ENCODE peak calls at places on chromosomes 11 and 22, in five cellular contexts. D, R, B, U and A are unnamed samples.

GRCh38 chr22:38397189-38398097 is 57.6 kb downstream of the KCNJ4 start:
- DNase-seq in D (peak; percentile 10), R (no peak), B (peak; percentile 85), U (no peak), A (peak; percentile 92)

GRCh38 chr22:19291218-19291579 is 320 bp downstream of the CLTCL1 start:
- DNase-seq in D (peak; percentile 89), R (no peak), B (peak; percentile 66), U (no peak), A (peak; percentile 50)

GRCh38 chr22:46574993-46575914 is 37.8 kb upstream of the CELSR1 start:
- DNase-seq in D (no peak), R (peak; percentile 84), B (no peak), U (no peak), A (peak; percentile 41)

GRCh38 chr11:104946907-104947306 is 21.5 kb downstream of the CASP4 start:
- DNase-seq in D (peak; percentile 8), R (peak; percentile 78), B (no peak), U (peak; percentile 27), A (peak; percentile 71)

GRCh38 chr22:41449321-41449720 is 2.7 kb upstream of the TOB2 start:
- DNase-seq in D (no peak), R (no peak), B (no peak), U (no peak), A (no peak)

GRCh38 chr11:71423181-71423790 is 24.9 kb downstream of the DHCR7 start:
- DNase-seq in D (no peak), R (no peak), B (no peak), U (no peak), A (no peak)

GRCh38 chr11:27012254-27012921 is 18.5 kb downstream of the FIBIN start:
- DNase-seq in D (no peak), R (no peak), B (no peak), U (no peak), A (peak; percentile 6)

GRCh38 chr11:35223429-35223828 is 84.5 kb downstream of the CD44 start:
- DNase-seq in D (no peak), R (no peak), B (no peak), U (no peak), A (peak; percentile 10)

GRCh38 chr11:68524213-68524612 is 63.7 kb downstream of the PPP6R3 start:
- DNase-seq in D (no peak), R (no peak), B (no peak), U (no peak), A (no peak)

GRCh38 chr11:456533-456932 is 6.5 kb downstream of the PTDSS2 start:
- DNase-seq in D (no peak), R (no peak), B (no peak), U (no peak), A (no peak)

GRCh38 chr11:125429174-125429707 is 66.8 kb downstream of the FEZ1 start:
- DNase-seq in D (peak; percentile 78), R (peak; percentile 35), B (peak; percentile 90), U (no peak), A (peak; percentile 94)

GRCh38 chr11:66150140-66150539 is 80.1 kb downstream of the PACS1 start:
- DNase-seq in D (no peak), R (no peak), B (no peak), U (no peak), A (no peak)

GRCh38 chr11:119445850-119446249 is 22.9 kb upstream of the THY1 start:
- DNase-seq in D (no peak), R (no peak), B (no peak), U (no peak), A (no peak)

GRCh38 chr11:15737326-15737725 is 619.0 kb downstream of the SOX6 start:
- DNase-seq in D (no peak), R (no peak), B (no peak), U (no peak), A (no peak)

GRCh38 chr11:19978668-19979518 is 181.4 kb downstream of the DBX1 start:
- DNase-seq in D (peak; percentile 27), R (peak; percentile 88), B (no peak), U (peak; percentile 40), A (no peak)

GRCh38 chr11:130181295-130182272 is 22.0 kb downstream of the ST14 start:
- DNase-seq in D (no peak), R (peak; percentile 99), B (no peak), U (no peak), A (no peak)

GRCh38 chr11:134380785-134381184 is 31.3 kb downstream of the B3GAT1 start:
- DNase-seq in D (no peak), R (no peak), B (no peak), U (no peak), A (no peak)

GRCh38 chr11:96150609-96151008 is 192.4 kb downstream of the MAML2 start:
- DNase-seq in D (no peak), R (no peak), B (no peak), U (no peak), A (no peak)

GRCh38 chr11:94934362-94934761 is 39.0 kb downstream of the CWC15 start:
- DNase-seq in D (no peak), R (no peak), B (no peak), U (no peak), A (peak; percentile 58)

GRCh38 chr22:20242393-20243175 is 25.5 kb downstream of the RTN4R start:
- DNase-seq in D (no peak), R (no peak), B (no peak), U (no peak), A (no peak)

GRCh38 chr11:64449381-64450167 is 90.6 kb downstream of the RPS6KA4 start:
- DNase-seq in D (peak; percentile 88), R (peak; percentile 66), B (peak; percentile 89), U (peak; percentile 26), A (peak; percentile 90)

GRCh38 chr11:118980191-118980881 is 8.8 kb downstream of the FOXR1 start:
- DNase-seq in D (peak; percentile 85), R (no peak), B (peak; percentile 59), U (no peak), A (peak; percentile 85)

GRCh38 chr11:90476442-90477007 is 253.7 kb upstream of the CHORDC1 start:
- DNase-seq in D (no peak), R (peak; percentile 29), B (no peak), U (peak; percentile 8), A (peak; percentile 67)

GRCh38 chr11:35553021-35553420 is 27.6 kb upstream of the PAMR1 start:
- DNase-seq in D (no peak), R (no peak), B (no peak), U (no peak), A (no peak)

GRCh38 chr11:63892233-63892632 is 24.7 kb downstream of the RCOR2 start:
- DNase-seq in D (no peak), R (no peak), B (no peak), U (no peak), A (no peak)

GRCh38 chr11:1222491-1223345 is at the start of gene MUC5B:
- DNase-seq in D (no peak), R (no peak), B (peak; percentile 43), U (no peak), A (peak; percentile 0)

GRCh38 chr11:118928108-118928869 is 2.6 kb upstream of the BCL9L start:
- DNase-seq in D (peak; percentile 94), R (peak; percentile 87), B (peak; percentile 99), U (peak; percentile 67), A (peak; percentile 93)

GRCh38 chr11:126443120-126443519 is 87.6 kb downstream of the ST3GAL4 start:
- DNase-seq in D (no peak), R (no peak), B (no peak), U (no peak), A (no peak)

GRCh38 chr11:37748641-37749040 is 1150.6 kb upstream of the RAG2 start:
- DNase-seq in D (no peak), R (no peak), B (no peak), U (no peak), A (no peak)

GRCh38 chr11:126194121-126194543 is 17.3 kb downstream of the RPUSD4 start:
- DNase-seq in D (peak; percentile 52), R (peak; percentile 44), B (peak; percentile 62), U (no peak), A (peak; percentile 56)

GRCh38 chr11:69437001-69437875 is 44.2 kb upstream of the LINC01488 start:
- DNase-seq in D (no peak), R (peak; percentile 82), B (no peak), U (no peak), A (peak; percentile 55)

GRCh38 chr11:11841121-11841604 is 609 bp upstream of the USP47 start:
- DNase-seq in D (no peak), R (peak; percentile 19), B (no peak), U (no peak), A (peak; percentile 52)

GRCh38 chr11:45147017-45147728 is 734 bp downstream of the PRDM11 start:
- DNase-seq in D (peak; percentile 99), R (peak; percentile 87), B (peak; percentile 93), U (peak; percentile 55), A (peak; percentile 95)
- H3K4me3 ChIP-seq in D (peak overlapping the region; percentile 56), R (peak overlapping the region; percentile 79), B (peak overlapping the region; percentile 77), U (peak overlapping the region; percentile 74), A (peak overlapping the region; percentile 99)

GRCh38 chr22:37229805-37230672 is 14.0 kb downstream of the RAC2 start:
- DNase-seq in D (peak; percentile 58), R (no peak), B (no peak), U (peak; percentile 60), A (no peak)
- TF ChIP-seq CREB1 in D (no peak), R (no peak), B (no peak), U (no peak), A (no peak)

GRCh38 chr22:30265851-30266444 is 703 bp downstream of the OSM start:
- DNase-seq in D (peak; percentile 74), R (no peak), B (no peak), U (no peak), A (no peak)
- H3K4me3 ChIP-seq in D (no peak overlapping the region), R (no peak overlapping the region), B (no peak overlapping the region), U (peak overlapping the region; percentile 71), A (no peak overlapping the region)

GRCh38 chr11:47593934-47594855 is at the start of gene C1QTNF4:
- DNase-seq in D (no peak), R (no peak), B (peak; percentile 77), U (no peak), A (peak; percentile 70)
- TF ChIP-seq CREB1 in D (no peak), R (no peak), B (no peak), U (no peak), A (no peak)

GRCh38 chr11:13291361-13291760 is 13.8 kb downstream of the BMAL1 start:
- DNase-seq in D (no peak), R (no peak), B (no peak), U (no peak), A (no peak)
- H3K4me3 ChIP-seq in D (no peak overlapping the region), R (no peak overlapping the region), B (no peak overlapping the region), U (no peak overlapping the region), A (no peak overlapping the region)

DNA sequence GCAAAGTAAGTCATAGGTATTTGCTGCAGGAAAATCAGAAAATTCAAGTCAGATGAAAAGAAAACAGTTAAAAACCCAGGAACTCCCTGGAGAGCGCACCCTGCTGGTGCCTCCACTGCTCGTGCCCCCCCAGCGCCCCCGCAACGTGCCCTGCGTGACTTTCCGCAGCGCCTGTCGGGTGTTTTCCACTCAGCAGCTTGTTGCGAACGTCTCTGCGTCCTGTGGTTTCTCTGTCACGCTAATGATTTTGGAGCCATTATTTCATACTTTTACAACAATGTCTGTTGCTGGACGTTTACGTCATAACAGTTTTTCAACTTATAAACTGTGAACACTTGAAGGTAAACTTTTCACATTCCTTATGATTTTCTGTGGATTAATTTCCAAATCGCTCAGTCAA is 5.0 kb downstream of the CRELD2 start:
- DNase-seq in D (no peak), R (no peak), B (no peak), U (no peak), A (no peak)
- TF ChIP-seq CREB1 in D (no peak), R (no peak), B (no peak), U (peak; percentile 71), A (no peak)

GRCh38 chr11:121761171-121761570 is 308.4 kb upstream of the SORL1-AS1 start:
- DNase-seq in D (no peak), R (no peak), B (no peak), U (no peak), A (no peak)
- H3K4me3 ChIP-seq in D (no peak overlapping the region), R (no peak overlapping the region), B (no peak overlapping the region), U (no peak overlapping the region), A (no peak overlapping the region)